ENCODE peak calls at places on chromosomes 2 and 18, in seven cellular contexts. D is kidney, G is astrocyte of the spinal cord, Y is HFF-Myc, J is tibial artery, E is esophagus squamous epithelium, I is OCI-LY7. O is an unnamed sample.
A peak's percentile ranks its signal among the peaks of the same experiment; 100 is the strongest.

GRCh38 chr2:237213325-237214040 is 127.8 kb downstream of the COPS8 start:
- DNase-seq in J (peak; percentile 67), G (peak; percentile 89), I (no peak), D (peak; percentile 87), E (no peak), Y (peak; percentile 82), O (no peak)

GRCh38 chr2:62964050-62964449 is 86.6 kb upstream of the OTX1 start:
- DNase-seq in I (no peak), G (no peak), D (no peak), Y (no peak), J (no peak), E (no peak), O (peak; percentile 35)

GRCh38 chr2:43370705-43371104 is 144.3 kb upstream of the ZFP36L2 start:
- DNase-seq in D (no peak), E (no peak), I (no peak), G (peak; percentile 43), Y (no peak), J (no peak), O (peak; percentile 53)

GRCh38 chr2:232568161-232568560 is 17.7 kb downstream of the EIF4E2 start:
- DNase-seq in G (peak; percentile 84), E (no peak), Y (peak; percentile 78), D (no peak), J (no peak), I (no peak), O (peak; percentile 57)

GRCh38 chr2:169193624-169194023 is 124.3 kb downstream of the DHRS9 start:
- DNase-seq in G (no peak), I (no peak), D (no peak), E (no peak), J (no peak), Y (no peak), O (no peak)

GRCh38 chr18:74013955-74014354 is 133.7 kb downstream of the FBXO15 start:
- DNase-seq in J (no peak), Y (peak; percentile 32), E (no peak), I (no peak), D (no peak), G (peak; percentile 87), O (peak; percentile 78)

GRCh38 chr2:181258761-181259160 is 198.4 kb upstream of the ITGA4 start:
- DNase-seq in G (peak; percentile 34), E (no peak), Y (peak; percentile 72), I (no peak), J (no peak), D (no peak), O (no peak)

GRCh38 chr2:84908948-84909713 is 3.7 kb downstream of the TMSB10 start:
- DNase-seq in G (no peak), D (no peak), J (no peak), Y (no peak), E (no peak), I (no peak), O (no peak)

GRCh38 chr2:231483398-231484329 is 19.4 kb upstream of the NCL start:
- DNase-seq in G (no peak), E (no peak), J (no peak), D (peak; percentile 81), I (no peak), Y (no peak), O (no peak)

GRCh38 chr2:193584001-193584400 is 1389.3 kb upstream of the TMEFF2 start:
- DNase-seq in I (no peak), E (no peak), D (no peak), Y (no peak), J (no peak), G (peak; percentile 32), O (no peak)

GRCh38 chr2:28423856-28424605 is 31.4 kb downstream of the FOSL2 start:
- DNase-seq in G (peak; percentile 12), I (peak; percentile 11), Y (no peak), E (no peak), J (no peak), D (no peak), O (no peak)

GRCh38 chr2:150674283-150674682 is 186.8 kb upstream of the RND3 start:
- DNase-seq in J (no peak), G (no peak), E (no peak), Y (no peak), D (no peak), I (no peak), O (no peak)

GRCh38 chr2:231707625-231708049 is 688 bp upstream of the PTMA start:
- DNase-seq in G (no peak), Y (no peak), I (no peak), D (no peak), J (no peak), E (peak; percentile 54), O (no peak)

GRCh38 chr2:16774091-16774490 is 108.5 kb upstream of the CYRIA start:
- DNase-seq in E (no peak), D (no peak), J (no peak), G (peak; percentile 45), Y (no peak), I (no peak), O (peak; percentile 18)

GRCh38 chr2:43484323-43484930 is 111.4 kb downstream of the THADA start:
- DNase-seq in J (no peak), D (no peak), I (peak; percentile 83), G (peak; percentile 87), E (no peak), Y (peak; percentile 78), O (peak; percentile 92)

GRCh38 chr2:205883965-205884364 is 201.7 kb downstream of the NRP2 start:
- DNase-seq in E (no peak), J (no peak), I (no peak), D (no peak), G (no peak), Y (no peak), O (no peak)

GRCh38 chr18:74197705-74198341 is 49.5 kb downstream of the TIMM21 start:
- DNase-seq in Y (no peak), I (peak; percentile 21), J (no peak), G (no peak), E (no peak), D (peak; percentile 76), O (no peak)

GRCh38 chr2:217956895-217957457 is 45.8 kb downstream of the TNS1 start:
- DNase-seq in G (no peak), I (no peak), J (peak; percentile 29), D (peak; percentile 84), Y (no peak), E (no peak), O (no peak)

GRCh38 chr2:204195498-204195897 is 258.9 kb downstream of the ICOS start:
- DNase-seq in J (no peak), Y (no peak), E (no peak), I (no peak), D (no peak), G (no peak), O (no peak)

DNA sequence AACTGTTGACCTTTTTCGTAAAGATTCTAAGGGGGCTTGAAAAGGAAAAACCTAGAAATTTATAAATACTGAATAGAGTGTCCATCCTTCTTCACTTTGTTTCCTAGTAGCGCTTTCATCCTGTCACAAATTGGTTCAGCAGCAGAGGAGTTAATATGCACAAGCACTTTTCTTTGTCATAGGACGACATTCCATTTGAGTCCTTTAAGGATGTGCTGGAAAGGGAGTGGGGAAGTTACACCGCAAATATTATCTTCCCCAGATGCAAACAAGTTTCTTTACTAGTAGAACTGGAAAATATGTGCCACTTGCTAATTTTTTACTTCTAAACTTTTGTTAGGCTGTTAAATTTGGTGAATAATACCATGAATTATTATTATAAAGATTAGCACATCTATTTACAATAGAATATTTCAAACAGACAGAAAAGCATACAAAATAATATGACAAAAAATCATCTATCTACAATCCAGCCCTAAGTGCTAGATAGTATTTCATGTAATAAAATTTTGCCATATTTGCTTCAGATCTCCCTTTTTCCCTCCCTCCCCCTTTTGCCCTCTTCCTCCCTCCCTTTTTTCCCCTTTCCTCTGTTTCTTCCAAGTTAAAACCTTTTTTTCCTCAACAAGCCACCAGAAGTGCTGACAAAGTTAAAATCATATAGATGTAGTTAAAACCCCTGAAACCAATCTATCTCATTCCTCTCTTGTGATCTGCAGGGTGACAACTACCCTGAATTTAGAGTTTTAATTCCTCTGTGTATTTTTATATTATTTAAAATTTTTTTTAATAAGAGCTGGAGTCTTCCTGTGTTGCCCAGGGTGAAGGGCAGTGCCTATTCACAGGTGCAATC is 50.5 kb upstream of the MAP4K3 start:
- DNase-seq in I (no peak), Y (no peak), E (no peak), J (no peak), G (peak; percentile 45), D (no peak), O (no peak)
- TF ChIP-seq CTCF in I (no peak), Y (no peak), E (no peak), J (no peak), G (no peak), D (no peak), O (no peak)

GRCh38 chr2:50143822-50144575 is 887.9 kb downstream of the NRXN1 start:
- DNase-seq in D (no peak), I (peak; percentile 64), Y (peak; percentile 1), E (no peak), G (peak; percentile 53), J (no peak), O (peak; percentile 18)
- H3K4me3 ChIP-seq in D (peak overlapping the region; percentile 69), I (peak overlapping the region; percentile 61), Y (no peak overlapping the region), E (peak overlapping the region; percentile 10), G (peak overlapping the region; percentile 41), J (peak overlapping the region; percentile 32), O (peak overlapping the region; percentile 14)

GRCh38 chr2:20205069-20205468 is 19.9 kb downstream of the SDC1 start:
- DNase-seq in I (no peak), Y (no peak), D (no peak), G (no peak), E (no peak), J (no peak), O (no peak)

GRCh38 chr2:20207051-20207450 is 17.9 kb downstream of the SDC1 start:
- DNase-seq in E (no peak), J (no peak), G (no peak), D (peak; percentile 61), I (peak; percentile 62), Y (no peak), O (no peak)

GRCh38 chr2:20208487-20208882 is 16.4 kb downstream of the SDC1 start:
- DNase-seq in Y (no peak), G (no peak), J (no peak), D (peak; percentile 57), E (no peak), I (peak; percentile 27), O (no peak)

GRCh38 chr2:20203521-20204225 is 21.3 kb downstream of the SDC1 start:
- DNase-seq in D (no peak), I (no peak), G (no peak), Y (no peak), E (no peak), J (no peak), O (no peak)

DNA sequence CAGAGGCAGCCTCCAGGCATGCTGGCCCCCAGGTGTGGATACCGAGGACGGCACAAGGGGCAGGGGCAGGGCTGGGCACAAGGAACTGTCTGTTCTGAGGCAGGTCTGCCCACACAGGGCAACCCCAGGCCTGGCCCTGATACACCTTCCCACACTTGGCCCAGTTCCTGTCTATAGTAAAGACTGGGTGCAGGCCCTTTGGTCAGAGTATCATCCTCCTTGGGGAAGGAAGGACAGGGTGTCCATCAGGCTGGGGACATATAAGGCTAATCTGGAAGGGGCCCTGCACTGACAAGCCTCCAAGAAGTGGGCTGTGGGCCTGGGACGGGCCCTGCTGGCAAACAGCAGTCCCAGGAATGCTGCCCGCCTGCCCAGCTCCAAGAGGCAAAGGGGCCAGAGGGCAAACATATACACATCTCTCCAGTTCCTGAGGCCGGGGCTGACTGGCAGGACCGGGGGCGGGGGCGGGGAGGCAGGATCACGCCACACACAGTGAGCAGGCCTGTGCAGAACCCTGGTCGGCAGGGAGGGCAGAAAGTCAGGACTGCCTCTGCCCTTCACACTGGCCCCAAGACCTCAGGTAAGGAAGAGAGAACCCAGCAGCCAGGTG is 18.9 kb downstream of the SDC1 start:
- DNase-seq in Y (no peak), J (no peak), I (no peak), E (no peak), D (no peak), G (no peak), O (no peak)
- TF ChIP-seq CTCF in Y (no peak), J (no peak), I (no peak), E (no peak), D (no peak), G (no peak), O (no peak)

GRCh38 chr18:57446322-57446721 is 11.1 kb downstream of the ONECUT2 start:
- DNase-seq in I (peak; percentile 27), Y (no peak), E (no peak), J (no peak), D (no peak), G (no peak), O (no peak)
- H3K4me3 ChIP-seq in I (no peak overlapping the region), Y (no peak overlapping the region), E (no peak overlapping the region), J (no peak overlapping the region), D (no peak overlapping the region), G (no peak overlapping the region), O (no peak overlapping the region)